ENCODE peak calls at places on chromosome 19, in five cellular contexts. M, Y, C, H and V are unnamed samples. For H3K4me1, the result is how much of the 10 kb centered on the place peaks cover.

GRCh38 chr19:16160943-16161560 is 12.3 kb downstream of the CIB3 start:
- DNase-seq in Y (peak), H (no peak), C (no peak), M (no peak), V (no peak)

GRCh38 chr19:45146251-45146650 is 14.5 kb downstream of the NKPD1 start:
- DNase-seq in M (no peak), Y (no peak), H (no peak), C (no peak), V (no peak)

GRCh38 chr19:42407816-42408175 is 17.7 kb upstream of the CNFN start:
- DNase-seq in M (no peak), H (no peak), C (no peak), Y (no peak), V (no peak)

GRCh38 chr19:13143135-13143534 is 7.0 kb downstream of the STX10 start:
- DNase-seq in H (no peak), C (no peak), Y (peak), M (no peak), V (no peak)

GRCh38 chr19:16259385-16260159 is 61.9 kb downstream of the AP1M1 start:
- DNase-seq in C (no peak), H (no peak), Y (no peak), M (peak), V (no peak)

GRCh38 chr19:46344363-46344762 is 2.5 kb upstream of the PPP5C start:
- DNase-seq in H (no peak), Y (no peak), M (no peak), C (no peak), V (no peak)

GRCh38 chr19:42290523-42291436 is 11.2 kb upstream of the PRR19 start:
- DNase-seq in Y (no peak), C (no peak), H (no peak), M (peak), V (no peak)

GRCh38 chr19:38629568-38629967 is 10.6 kb downstream of the EIF3K start:
- DNase-seq in H (no peak), C (no peak), Y (no peak), M (peak), V (no peak)

GRCh38 chr19:56159009-56159501 is 16.8 kb upstream of the GALP start:
- DNase-seq in C (no peak), M (no peak), Y (no peak), H (no peak), V (no peak)

GRCh38 chr19:31266731-31267130 is 82.5 kb downstream of the TSHZ3 start:
- DNase-seq in C (no peak), H (no peak), M (peak), Y (no peak), V (no peak)

GRCh38 chr19:29415507-29415906 is 110.3 kb upstream of the VSTM2B start:
- DNase-seq in H (no peak), M (no peak), C (no peak), Y (no peak), V (no peak)

GRCh38 chr19:39411006-39411831 is 1.2 kb upstream of the PLEKHG2 start:
- DNase-seq in C (no peak), Y (peak), H (no peak), M (peak), V (peak)

GRCh38 chr19:2691951-2692350 is 10.5 kb downstream of the GNG7 start:
- DNase-seq in M (no peak), H (no peak), C (no peak), Y (no peak), V (no peak)

GRCh38 chr19:45681391-45682015 is 10.2 kb downstream of the SNRPD2 start:
- DNase-seq in M (peak), C (peak), H (peak), Y (peak), V (peak)

GRCh38 chr19:47084879-47085439 is 28.6 kb downstream of the ZC3H4 start:
- DNase-seq in M (peak), Y (no peak), H (no peak), C (no peak), V (no peak)

GRCh38 chr19:56142897-56143434 is 1.9 kb downstream of the ZNF444 start:
- DNase-seq in C (no peak), M (no peak), H (no peak), Y (no peak), V (no peak)

GRCh38 chr19:48966541-48967345 is 1.6 kb downstream of the FTL start:
- DNase-seq in C (no peak), H (no peak), Y (no peak), M (no peak), V (peak)

GRCh38 chr19:44579663-44580365 is 33.5 kb upstream of the IGSF23 start:
- DNase-seq in C (no peak), M (no peak), H (no peak), Y (no peak), V (no peak)

GRCh38 chr19:29675650-29676186 is 10.5 kb downstream of the PLEKHF1 start:
- DNase-seq in C (no peak), Y (no peak), M (no peak), H (no peak), V (no peak)

GRCh38 chr19:17035842-17036424 is 9.3 kb upstream of the CPAMD8 start:
- DNase-seq in C (peak), M (peak), H (no peak), Y (no peak), V (no peak)

GRCh38 chr19:13024126-13024957 is 29.1 kb downstream of the NFIX start:
- DNase-seq in Y (peak), M (no peak), H (no peak), C (no peak), V (peak)

GRCh38 chr19:47032171-47032811 is 12.7 kb downstream of the NPAS1 start:
- DNase-seq in M (peak), H (no peak), C (no peak), Y (peak), V (no peak)

GRCh38 chr19:7564866-7565265 is 29.3 kb downstream of the PNPLA6 start:
- DNase-seq in M (no peak), H (no peak), C (no peak), Y (no peak), V (no peak)

GRCh38 chr19:48510421-48511268 is 990 bp downstream of the LMTK3 start:
- DNase-seq in C (peak), Y (no peak), H (no peak), M (peak), V (peak)

GRCh38 chr19:43723588-43723987 is 7.7 kb downstream of the IRGC start:
- DNase-seq in H (no peak), M (no peak), C (no peak), Y (no peak), V (peak)

GRCh38 chr19:15227261-15227660 is 5.0 kb downstream of the EPHX3 start:
- DNase-seq in C (no peak), Y (no peak), H (no peak), M (no peak), V (no peak)

GRCh38 chr19:21921691-21922180 is 85.8 kb upstream of the ZNF43 start:
- DNase-seq in C (no peak), H (no peak), M (no peak), Y (no peak), V (no peak)

GRCh38 chr19:38135150-38135998 is 88.6 kb downstream of the DPF1 start:
- DNase-seq in M (no peak), Y (peak), C (no peak), H (peak), V (no peak)

GRCh38 chr19:13027557-13027956 is 32.3 kb downstream of the NFIX start:
- DNase-seq in C (no peak), M (no peak), Y (no peak), H (no peak), V (peak)

GRCh38 chr19:16442386-16443276 is 29.1 kb downstream of the EPS15L1 start:
- DNase-seq in C (peak), Y (no peak), H (no peak), M (peak), V (peak)

GRCh38 chr19:49690656-49691242 is at the start of gene CPT1C:
- DNase-seq in C (peak), H (peak), Y (no peak), M (peak), V (peak)

GRCh38 chr19:47446534-47447469 is 24.9 kb downstream of the SLC8A2 start:
- DNase-seq in C (no peak), M (no peak), Y (peak), H (no peak), V (peak)

GRCh38 chr19:16394681-16395375 is 70.2 kb downstream of the KLF2 start:
- DNase-seq in H (no peak), C (no peak), M (peak), Y (no peak), V (peak)

GRCh38 chr19:46176116-46176860 is 28.2 kb downstream of the IGFL2 start:
- DNase-seq in Y (no peak), M (no peak), H (no peak), C (no peak), V (no peak)

GRCh38 chr19:3293560-3293959 is 69.1 kb downstream of the CELF5 start:
- DNase-seq in M (no peak), C (no peak), Y (no peak), H (no peak), V (no peak)

GRCh38 chr19:10365518-10365917 is 14.9 kb downstream of the TYK2 start:
- DNase-seq in M (no peak), C (no peak), H (no peak), Y (no peak), V (no peak)
- H3K4me3 ChIP-seq in M (no peak), C (no peak), H (peak), Y (no peak), V (no peak)

GRCh38 chr19:51711702-51712101 is 12.1 kb downstream of the HAS1 start:
- DNase-seq in M (no peak), H (no peak), C (no peak), Y (no peak), V (no peak)

GRCh38 chr19:51714848-51715247 is 8.9 kb downstream of the HAS1 start:
- DNase-seq in C (no peak), H (no peak), M (no peak), Y (no peak), V (no peak)

GRCh38 chr19:51710163-51710562 is 13.6 kb downstream of the HAS1 start:
- DNase-seq in H (no peak), C (no peak), Y (no peak), M (no peak), V (no peak)

GRCh38 chr19:51713319-51714285 is 10.2 kb downstream of the HAS1 start:
- DNase-seq in Y (no peak), C (no peak), H (no peak), M (peak), V (no peak)

GRCh38 chr19:51712461-51713081 is 11.2 kb downstream of the HAS1 start:
- DNase-seq in C (no peak), M (no peak), Y (peak), H (no peak), V (no peak)
- H3K4me1 ChIP-seq in C (under half), M (under half), Y (under half), H (under half), V (under half)

GRCh38 chr19:18068395-18068794 is 18.3 kb downstream of the IL12RB1 start:
- DNase-seq in M (peak), C (no peak), H (no peak), Y (no peak), V (no peak)
- H3K4me3 ChIP-seq in M (no peak), C (no peak), H (no peak), Y (no peak), V (no peak)

DNA sequence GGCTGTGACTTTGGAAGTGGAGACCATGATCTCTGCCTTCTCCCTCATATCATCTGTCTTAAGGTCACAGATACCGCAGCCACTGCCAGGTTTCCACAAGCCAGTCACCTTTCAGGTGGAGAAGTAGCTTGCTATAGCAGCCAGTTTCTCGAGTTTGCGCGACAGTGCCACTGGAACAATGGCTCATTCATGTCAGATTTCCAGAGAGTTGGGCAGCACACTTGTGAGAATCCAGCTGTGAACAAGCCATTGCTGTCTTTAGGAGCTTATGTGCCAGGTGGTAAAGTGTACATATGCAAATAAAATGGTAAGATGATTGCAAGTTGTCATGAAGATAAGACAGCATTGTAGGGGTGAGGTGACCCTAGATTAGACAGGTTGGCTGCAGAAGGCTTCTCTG is 22.3 kb downstream of the GARRE1 start:
- DNase-seq in M (no peak), H (no peak), C (no peak), Y (peak), V (no peak)
- H3K4me1 ChIP-seq in M (under half), H (under half), C (half or more), Y (under half), V (under half)

GRCh38 chr19:8575467-8575997 is 1.7 kb downstream of the MYO1F start:
- DNase-seq in C (no peak), Y (no peak), H (no peak), M (peak), V (peak)
- H3K4me3 ChIP-seq in C (peak), Y (no peak), H (no peak), M (peak), V (no peak)

DNA sequence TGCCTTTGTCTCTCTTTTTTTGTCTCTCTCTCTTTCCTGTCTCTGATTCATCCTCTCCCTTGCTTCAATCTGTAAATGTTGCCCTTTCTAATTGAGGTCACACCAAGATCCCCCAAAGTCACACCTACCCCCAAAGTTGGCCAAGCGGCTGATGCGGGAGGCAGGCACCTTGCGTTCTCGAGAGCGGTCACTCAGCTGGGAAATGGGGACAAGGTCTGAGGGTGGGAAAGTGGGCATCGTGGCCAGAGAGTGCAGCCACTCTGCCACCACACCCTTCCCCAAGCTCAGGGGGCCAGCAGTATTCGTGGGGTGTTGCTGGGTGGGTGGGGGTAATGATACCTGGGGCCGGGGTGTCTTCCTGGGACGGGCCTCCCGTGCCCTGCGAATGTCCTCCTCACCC is 2.7 kb downstream of the COQ8B start:
- DNase-seq in M (no peak), Y (no peak), C (no peak), H (no peak), V (no peak)
- H3K4me1 ChIP-seq in M (under half), Y (under half), C (under half), H (under half), V (under half)

GRCh38 chr19:5828661-5829566 is 10.6 kb downstream of the FUT6 start:
- DNase-seq in C (peak), M (peak), Y (no peak), H (peak), V (no peak)

GRCh38 chr19:5827891-5828660 is 11.4 kb downstream of the FUT6 start:
- DNase-seq in H (peak), C (peak), M (peak), Y (peak), V (peak)

GRCh38 chr19:5832049-5832448 is 7.5 kb downstream of the FUT6 start:
- DNase-seq in H (no peak), C (no peak), Y (no peak), M (no peak), V (no peak)

GRCh38 chr19:5831152-5831551 is 8.3 kb downstream of the FUT6 start:
- DNase-seq in Y (no peak), C (no peak), H (no peak), M (no peak), V (no peak)

DNA sequence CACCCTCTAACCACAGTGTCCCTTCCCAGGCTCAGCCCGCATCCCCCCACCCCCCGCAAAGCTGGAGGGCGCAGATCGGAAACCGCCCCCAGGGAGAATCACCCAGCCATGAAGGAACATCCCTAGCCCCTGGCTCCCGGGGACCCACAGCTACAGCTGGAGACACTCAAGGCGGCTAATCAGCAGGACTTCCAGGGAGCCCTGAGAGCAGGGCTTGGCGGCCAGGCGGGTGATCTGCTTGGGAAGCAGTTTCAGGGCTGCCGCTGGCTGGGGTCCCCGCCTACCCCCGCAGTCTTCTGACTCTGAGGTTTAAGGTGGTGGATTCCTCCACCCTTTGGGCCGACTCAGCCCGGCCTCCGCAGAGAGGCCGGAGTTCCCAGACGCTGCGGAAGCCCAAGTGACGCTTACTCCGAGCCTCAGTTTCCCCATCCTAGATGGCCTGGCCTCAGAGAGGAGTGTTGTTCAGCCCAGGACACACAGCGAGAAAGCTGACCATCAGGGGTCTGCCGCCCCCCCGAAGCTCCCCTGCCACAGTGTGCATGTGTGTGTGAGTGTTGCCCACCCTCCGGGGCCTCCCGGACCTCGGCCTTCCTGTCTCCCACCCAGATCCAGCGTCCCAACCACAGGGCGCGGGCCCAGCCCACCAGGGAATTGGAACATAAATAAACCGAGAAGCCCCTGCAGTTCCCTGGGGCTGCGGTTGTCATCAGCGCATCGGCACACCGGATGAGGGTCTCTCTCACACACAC is 9.8 kb downstream of the FUT6 start:
- DNase-seq in M (no peak), H (no peak), Y (no peak), C (no peak), V (no peak)
- H3K4me3 ChIP-seq in M (no peak), H (no peak), Y (no peak), C (peak), V (no peak)